ENCODE peak calls at places on chromosomes 3 and 15, in six cellular contexts. One of them, this sample, is unnamed.

GRCh38 chr15:57950381-57950946 is 115.0 kb downstream of the ALDH1A2 start:
- DNase-seq in lower lobe of right lung: peak
- DNase-seq in cardiac muscle cell: no peak
- DNase-seq in dermis microvascular lymphatic vessel endothelial cell: no peak
- DNase-seq in Ammon's horn: no peak
- DNase-seq in activated gamma-delta T cell treated with anti-CD3 and anti-CD28 coated beads, Interleukin-2, amount 50 U/mL, for 16 hours: no peak
- DNase-seq in this sample: peak

GRCh38 chr3:142027713-142028112 is 121.6 kb downstream of the TFDP2 start:
- DNase-seq in dermis microvascular lymphatic vessel endothelial cell: no peak
- DNase-seq in Ammon's horn: peak
- DNase-seq in lower lobe of right lung: no peak
- DNase-seq in activated gamma-delta T cell treated with anti-CD3 and anti-CD28 coated beads, Interleukin-2, amount 50 U/mL, for 16 hours: no peak
- DNase-seq in cardiac muscle cell: peak
- DNase-seq in this sample: no peak

GRCh38 chr3:16896820-16897219 is 12.1 kb downstream of the PLCL2 start:
- DNase-seq in dermis microvascular lymphatic vessel endothelial cell: no peak
- DNase-seq in Ammon's horn: no peak
- DNase-seq in lower lobe of right lung: no peak
- DNase-seq in activated gamma-delta T cell treated with anti-CD3 and anti-CD28 coated beads, Interleukin-2, amount 50 U/mL, for 16 hours: no peak
- DNase-seq in cardiac muscle cell: no peak
- DNase-seq in this sample: no peak

GRCh38 chr15:29476503-29477080 is 207.0 kb upstream of the NSMCE3 start:
- DNase-seq in dermis microvascular lymphatic vessel endothelial cell: no peak
- DNase-seq in cardiac muscle cell: no peak
- DNase-seq in Ammon's horn: no peak
- DNase-seq in lower lobe of right lung: no peak
- DNase-seq in activated gamma-delta T cell treated with anti-CD3 and anti-CD28 coated beads, Interleukin-2, amount 50 U/mL, for 16 hours: no peak
- DNase-seq in this sample: no peak

GRCh38 chr3:149579838-149580542 is 77.8 kb downstream of the WWTR1 start:
- DNase-seq in Ammon's horn: peak
- DNase-seq in cardiac muscle cell: no peak
- DNase-seq in dermis microvascular lymphatic vessel endothelial cell: no peak
- DNase-seq in lower lobe of right lung: no peak
- DNase-seq in activated gamma-delta T cell treated with anti-CD3 and anti-CD28 coated beads, Interleukin-2, amount 50 U/mL, for 16 hours: no peak
- DNase-seq in this sample: no peak

GRCh38 chr3:94317054-94317453 is 254.2 kb downstream of the NSUN3 start:
- DNase-seq in Ammon's horn: peak
- DNase-seq in dermis microvascular lymphatic vessel endothelial cell: no peak
- DNase-seq in cardiac muscle cell: no peak
- DNase-seq in activated gamma-delta T cell treated with anti-CD3 and anti-CD28 coated beads, Interleukin-2, amount 50 U/mL, for 16 hours: no peak
- DNase-seq in lower lobe of right lung: no peak
- DNase-seq in this sample: no peak

GRCh38 chr3:131174752-131175151 is 148.1 kb downstream of the NEK11 start:
- DNase-seq in dermis microvascular lymphatic vessel endothelial cell: no peak
- DNase-seq in activated gamma-delta T cell treated with anti-CD3 and anti-CD28 coated beads, Interleukin-2, amount 50 U/mL, for 16 hours: no peak
- DNase-seq in cardiac muscle cell: no peak
- DNase-seq in Ammon's horn: no peak
- DNase-seq in lower lobe of right lung: no peak
- DNase-seq in this sample: no peak

GRCh38 chr3:47374587-47374986 is 6.2 kb upstream of the PTPN23 start:
- DNase-seq in cardiac muscle cell: no peak
- DNase-seq in Ammon's horn: no peak
- DNase-seq in activated gamma-delta T cell treated with anti-CD3 and anti-CD28 coated beads, Interleukin-2, amount 50 U/mL, for 16 hours: no peak
- DNase-seq in dermis microvascular lymphatic vessel endothelial cell: no peak
- DNase-seq in lower lobe of right lung: no peak
- DNase-seq in this sample: no peak

GRCh38 chr3:194320744-194321243 is 30.3 kb downstream of the CPN2 start:
- DNase-seq in activated gamma-delta T cell treated with anti-CD3 and anti-CD28 coated beads, Interleukin-2, amount 50 U/mL, for 16 hours: no peak
- DNase-seq in lower lobe of right lung: no peak
- DNase-seq in cardiac muscle cell: no peak
- DNase-seq in dermis microvascular lymphatic vessel endothelial cell: no peak
- DNase-seq in Ammon's horn: no peak
- DNase-seq in this sample: no peak